ENCODE peak calls at places on chromosomes 3 and 15, in seven cellular contexts. Z is NCI-H460; U is NCI-H1092 treated with DMSO at 0.1 percent for 48 hours; H is activated CD4-positive, alpha-beta T cell treated with anti-CD3 and anti-CD28 coated beads, Interleukin-2, amount 50 U/mL, for 1 hour; M is tibial artery; O is stimulated activated CD8-positive, alpha-beta memory T cell treated with anti-CD3 and anti-CD28 coated beads, Interleukin-4, amount 100 ng/mL, for 48 hours; Q is Calu3. L is an unnamed sample.

GRCh38 chr15:101500865-101501551 is 11.5 kb upstream of the PCSK6 start:
- DNase-seq in Z (no peak), U (no peak), H (no peak), M (no peak), O (no peak), Q (no peak), L (no peak)

GRCh38 chr3:141227752-141228151 is 3.9 kb upstream of the PXYLP1 start:
- DNase-seq in Z (no peak), U (peak), H (no peak), M (no peak), O (no peak), Q (no peak), L (no peak)

GRCh38 chr15:29698030-29698701 is 124.1 kb downstream of the TJP1 start:
- DNase-seq in Z (no peak), U (peak), H (no peak), M (no peak), O (no peak), Q (no peak), L (peak)

GRCh38 chr3:39812537-39812936 is 3.1 kb downstream of the MYRIP start:
- DNase-seq in Z (no peak), U (no peak), H (no peak), M (no peak), O (no peak), Q (peak), L (no peak)

GRCh38 chr15:57559875-57560274 is 31.8 kb upstream of the MYZAP start:
- DNase-seq in Z (peak), U (no peak), H (peak), M (peak), O (peak), Q (peak), L (peak)

GRCh38 chr15:29920515-29920914 is 98.2 kb upstream of the TJP1 start:
- DNase-seq in Z (no peak), U (no peak), H (no peak), M (no peak), O (no peak), Q (peak), L (no peak)

GRCh38 chr3:9247361-9248231 is 1.9 kb downstream of the SRGAP3 start:
- DNase-seq in Z (no peak), U (no peak), H (no peak), M (no peak), O (no peak), Q (no peak), L (no peak)

GRCh38 chr3:8970971-8971589 is 7.8 kb upstream of the RAD18 start:
- DNase-seq in Z (peak), U (peak), H (peak), M (peak), O (peak), Q (peak), L (no peak)

GRCh38 chr15:33234019-33234418 is 39.5 kb upstream of the FMN1 start:
- DNase-seq in Z (peak), U (no peak), H (no peak), M (no peak), O (no peak), Q (peak), L (peak)

L was measured in NCI-H2081.